ENCODE peak calls at places on chromosomes 12 and 14, in five cellular contexts. X, Q, L, P and C are unnamed samples.

GRCh38 chr12:111024205-111024794 is 103.9 kb upstream of the MYL2 start:
- DNase-seq in L (peak; percentile 87), X (no peak), Q (peak; percentile 61), P (peak; percentile 18), C (peak; percentile 25)

GRCh38 chr12:15839682-15840081 is 42.5 kb upstream of the STRAP start:
- DNase-seq in X (no peak), Q (no peak), P (no peak), L (no peak), C (no peak)

GRCh38 chr12:31594681-31595080 is 3.7 kb upstream of the DENND5B start:
- DNase-seq in Q (peak; percentile 23), L (no peak), X (no peak), P (peak; percentile 45), C (no peak)

GRCh38 chr12:86827409-86827808 is 571.2 kb upstream of the MGAT4C start:
- DNase-seq in Q (peak; percentile 67), X (no peak), P (no peak), L (no peak), C (no peak)

GRCh38 chr14:74843653-74844052 is 32.3 kb downstream of the PROX2 start:
- DNase-seq in Q (no peak), L (no peak), P (no peak), X (no peak), C (no peak)

GRCh38 chr14:50830044-50830931 is 674 bp downstream of the NIN start:
- DNase-seq in L (peak; percentile 92), X (no peak), Q (peak; percentile 24), P (peak; percentile 67), C (peak; percentile 14)

GRCh38 chr14:92922883-92923743 is at the start of gene CHGA:
- DNase-seq in X (no peak), P (peak; percentile 44), L (peak; percentile 92), Q (peak; percentile 38), C (no peak)

GRCh38 chr12:114483996-114484395 is 78.1 kb upstream of the TBX5 start:
- DNase-seq in L (no peak), Q (no peak), P (no peak), X (no peak), C (no peak)

GRCh38 chr12:55642275-55643068 is 5.8 kb downstream of the OR10P1 start:
- DNase-seq in Q (no peak), X (no peak), P (no peak), L (no peak), C (peak; percentile 29)

GRCh38 chr12:66813137-66813867 is 134.4 kb upstream of the GRIP1 start:
- DNase-seq in Q (no peak), X (no peak), P (no peak), L (no peak), C (peak; percentile 60)

GRCh38 chr14:70889555-70889954 is 17.7 kb upstream of the PCNX1 start:
- DNase-seq in Q (no peak), X (no peak), L (no peak), P (no peak), C (no peak)

GRCh38 chr12:127515941-127516340 is 751.0 kb upstream of the TMEM132C start:
- DNase-seq in X (no peak), P (peak; percentile 60), Q (no peak), L (no peak), C (no peak)

GRCh38 chr12:2301531-2302461 is 249.0 kb downstream of the CACNA1C start:
- DNase-seq in P (peak; percentile 52), Q (no peak), L (no peak), X (no peak), C (no peak)

GRCh38 chr14:96994999-96995398 is 197.8 kb downstream of the VRK1 start:
- DNase-seq in P (no peak), X (no peak), Q (no peak), L (no peak), C (no peak)

GRCh38 chr14:76832503-76832988 is 6.3 kb downstream of the LRRC74A start:
- DNase-seq in P (no peak), L (no peak), Q (no peak), X (no peak), C (no peak)

GRCh38 chr12:104886418-104887401 is 71.4 kb downstream of the SLC41A2 start:
- DNase-seq in L (no peak), P (peak; percentile 81), X (peak; percentile 67), Q (no peak), C (no peak)

GRCh38 chr12:7989827-7990491 is 42.6 kb upstream of the FOXJ2 start:
- DNase-seq in X (no peak), L (no peak), Q (no peak), P (peak; percentile 61), C (no peak)

GRCh38 chr12:106136263-106136662 is 2.5 kb downstream of the NUAK1 start:
- DNase-seq in L (peak; percentile 97), X (no peak), Q (peak; percentile 89), P (peak; percentile 87), C (peak; percentile 91)
- H3K4me3 ChIP-seq in L (peak overlapping the region; percentile 87), X (peak overlapping the region; percentile 74), Q (peak overlapping the region; percentile 83), P (no peak overlapping the region), C (peak overlapping the region; percentile 96)

GRCh38 chr12:13127476-13127875 is 24.0 kb upstream of the GSG1 start:
- DNase-seq in Q (peak; percentile 66), L (no peak), X (no peak), P (no peak), C (no peak)

GRCh38 chr12:13133886-13134285 is 30.4 kb upstream of the GSG1 start:
- DNase-seq in Q (no peak), L (no peak), X (no peak), P (no peak), C (no peak)

GRCh38 chr12:13128291-13129000 is 25.0 kb upstream of the GSG1 start:
- DNase-seq in L (no peak), X (no peak), P (no peak), Q (no peak), C (no peak)

GRCh38 chr12:13126494-13126893 is 23.0 kb upstream of the GSG1 start:
- DNase-seq in X (no peak), L (no peak), Q (no peak), P (no peak), C (no peak)

DNA sequence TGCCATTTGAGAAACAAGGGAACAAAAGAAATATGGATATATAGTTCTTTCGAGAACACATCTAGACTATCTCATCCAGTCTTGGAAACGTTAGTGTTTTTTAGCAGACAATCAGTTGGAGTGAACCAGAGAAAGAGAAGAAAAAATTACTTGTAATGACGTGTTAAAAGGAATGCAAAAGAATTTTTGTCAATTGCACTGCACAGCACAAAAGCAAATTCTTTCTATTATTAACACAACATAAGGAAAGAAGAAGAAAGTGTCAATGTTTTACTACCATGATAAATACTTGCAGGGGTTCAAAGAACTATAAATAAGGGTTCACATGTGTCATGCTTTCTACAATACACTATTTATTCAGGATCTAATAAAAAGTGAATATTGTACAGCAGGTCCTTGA is 27.5 kb upstream of the GSG1 start:
- DNase-seq in L (no peak), X (no peak), P (no peak), Q (no peak), C (no peak)
- H3K4me3 ChIP-seq in L (no peak overlapping the region), X (no peak overlapping the region), P (no peak overlapping the region), Q (no peak overlapping the region), C (no peak overlapping the region)

GRCh38 chr14:104567141-104567956 is 12.2 kb upstream of the C14orf180 start:
- DNase-seq in P (no peak), X (no peak), L (no peak), Q (no peak), C (no peak)
- H3K4me3 ChIP-seq in P (no peak overlapping the region), X (no peak overlapping the region), L (no peak overlapping the region), Q (no peak overlapping the region), C (no peak overlapping the region)

GRCh38 chr12:12890492-12890814 is 909 bp upstream of the GPRC5A start:
- DNase-seq in L (no peak), Q (no peak), P (no peak), X (no peak), C (no peak)

GRCh38 chr12:12891646-12892355 is 439 bp downstream of the GPRC5A start:
- DNase-seq in Q (no peak), X (no peak), L (no peak), P (no peak), C (no peak)

GRCh38 chr12:12890815-12891645 is at the start of gene GPRC5A:
- DNase-seq in X (no peak), P (peak; percentile 94), Q (peak; percentile 99), L (peak; percentile 54), C (peak; percentile 52)

GRCh38 chr12:12893438-12893837 is 2.1 kb downstream of the GPRC5A start:
- DNase-seq in Q (no peak), L (no peak), X (no peak), P (no peak), C (no peak)

DNA sequence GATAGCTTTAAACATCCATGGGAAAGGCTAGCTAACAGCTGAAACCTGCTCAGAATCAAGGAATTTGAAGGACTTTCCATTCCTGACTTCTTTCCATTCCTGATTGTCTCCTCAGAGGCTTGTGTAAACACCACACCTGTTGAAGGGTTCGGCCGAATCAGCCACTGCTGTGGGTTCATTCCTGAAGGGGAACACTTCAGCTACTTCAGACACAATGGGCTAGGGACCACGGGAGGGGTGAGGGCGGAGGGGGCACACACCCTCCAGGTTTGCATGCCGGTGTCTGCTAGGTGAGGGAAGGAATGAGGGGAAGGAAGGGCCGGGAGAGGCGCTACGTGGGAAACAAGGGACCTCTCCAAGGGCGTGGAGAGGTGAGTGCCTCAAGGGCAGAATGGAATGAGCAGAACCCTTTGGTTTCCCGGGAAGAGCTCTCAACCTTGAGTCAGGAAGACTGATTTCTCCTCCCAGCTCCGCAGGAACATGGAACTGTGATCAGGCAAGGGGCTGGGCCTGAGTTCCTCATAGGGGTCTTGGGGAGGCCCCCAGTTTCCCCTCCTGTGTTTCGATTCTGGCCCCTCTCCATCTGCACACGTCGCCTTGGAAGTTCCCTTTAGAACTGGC is 1.4 kb downstream of the GPRC5A start:
- DNase-seq in Q (no peak), X (no peak), L (no peak), P (no peak), C (no peak)
- H3K4me3 ChIP-seq in Q (peak overlapping the region; percentile 54), X (no peak overlapping the region), L (no peak overlapping the region), P (no peak overlapping the region), C (no peak overlapping the region)